ENCODE peak calls at places on chromosomes 4 and X, in four cellular contexts. One of them, this sample, is unnamed.

GRCh38 chrX:136251042-136251991 is at the start of gene MAP7D3:
- DNase-seq in K562: peak
- DNase-seq in GM12878: no peak
- DNase-seq in HepG2: no peak
- DNase-seq in this sample: peak

GRCh38 chrX:38699603-38700110 is 101.6 kb upstream of the MID1IP1 start:
- DNase-seq in K562: no peak
- DNase-seq in GM12878: no peak
- DNase-seq in HepG2: no peak
- DNase-seq in this sample: no peak

GRCh38 chr4:145177906-145178538 is 2.4 kb downstream of the OTUD4 start:
- DNase-seq in K562: no peak
- DNase-seq in GM12878: no peak
- DNase-seq in HepG2: peak
- DNase-seq in this sample: no peak

GRCh38 chrX:18709833-18710232 is 2.4 kb downstream of the PPEF1 start:
- DNase-seq in K562: no peak
- DNase-seq in GM12878: no peak
- DNase-seq in HepG2: no peak
- DNase-seq in this sample: no peak

GRCh38 chr4:137644201-137644600 is 111.9 kb upstream of the PCDH18 start:
- DNase-seq in K562: no peak
- DNase-seq in GM12878: no peak
- DNase-seq in HepG2: no peak
- DNase-seq in this sample: no peak

GRCh38 chr4:53695540-53696463 is 104.5 kb upstream of the LNX1 start:
- DNase-seq in K562: no peak
- DNase-seq in GM12878: peak
- DNase-seq in HepG2: no peak
- DNase-seq in this sample: no peak

GRCh38 chr4:162499478-162499877 is 335.7 kb upstream of the FSTL5 start:
- DNase-seq in K562: no peak
- DNase-seq in GM12878: no peak
- DNase-seq in HepG2: no peak
- DNase-seq in this sample: peak

GRCh38 chr4:38601244-38601915 is 62.6 kb upstream of the KLF3 start:
- DNase-seq in K562: no peak
- DNase-seq in GM12878: no peak
- DNase-seq in HepG2: peak
- DNase-seq in this sample: no peak

GRCh38 chr4:62398318-62398717 is 1198.2 kb downstream of the ADGRL3 start:
- DNase-seq in K562: no peak
- DNase-seq in GM12878: no peak
- DNase-seq in HepG2: no peak
- DNase-seq in this sample: no peak

GRCh38 chr4:82989567-82990429 is 20.8 kb downstream of the LIN54 start:
- DNase-seq in K562: no peak
- DNase-seq in GM12878: peak
- DNase-seq in HepG2: peak
- DNase-seq in this sample: no peak

GRCh38 chr4:153259679-153260078 is 55.4 kb downstream of the TRIM2 start:
- DNase-seq in K562: no peak
- DNase-seq in GM12878: no peak
- DNase-seq in HepG2: no peak
- DNase-seq in this sample: no peak

GRCh38 chr4:86892639-86892965 is 380 bp upstream of the C4orf36 start:
- DNase-seq in K562: no peak
- DNase-seq in GM12878: no peak
- DNase-seq in HepG2: no peak
- DNase-seq in this sample: no peak

GRCh38 chrX:23062359-23062758 is 62.6 kb downstream of the DDX53 start:
- DNase-seq in K562: no peak
- DNase-seq in GM12878: no peak
- DNase-seq in HepG2: no peak
- DNase-seq in this sample: no peak

GRCh38 chr4:169620846-169621228 is 459 bp downstream of the CLCN3 start:
- DNase-seq in K562: no peak
- DNase-seq in GM12878: no peak
- DNase-seq in HepG2: peak
- DNase-seq in this sample: peak

GRCh38 chrX:3145716-3146115 is 104.4 kb downstream of the ARSF start:
- DNase-seq in K562: no peak
- DNase-seq in GM12878: no peak
- DNase-seq in HepG2: no peak
- DNase-seq in this sample: no peak

GRCh38 chr4:53963786-53964185 is 100.6 kb downstream of the CHIC2 start:
- DNase-seq in K562: no peak
- DNase-seq in GM12878: no peak
- DNase-seq in HepG2: no peak
- DNase-seq in this sample: no peak

GRCh38 chr4:52925531-52925968 is 63.4 kb downstream of the RASL11B start:
- DNase-seq in K562: no peak
- DNase-seq in GM12878: no peak
- DNase-seq in HepG2: no peak
- DNase-seq in this sample: no peak

GRCh38 chrX:14496674-14497073 is 32.7 kb upstream of the GLRA2 start:
- DNase-seq in K562: no peak
- DNase-seq in GM12878: no peak
- DNase-seq in HepG2: no peak
- DNase-seq in this sample: no peak

GRCh38 chr4:94974773-94975172 is 217.0 kb downstream of the BMPR1B start:
- DNase-seq in K562: no peak
- DNase-seq in GM12878: no peak
- DNase-seq in HepG2: no peak
- DNase-seq in this sample: no peak

GRCh38 chr4:102614801-102615200 is 113.6 kb downstream of the NFKB1 start:
- DNase-seq in K562: no peak
- DNase-seq in GM12878: no peak
- DNase-seq in HepG2: no peak
- DNase-seq in this sample: no peak

GRCh38 chr4:79429113-79430034 is 21.3 kb upstream of the GK2 start:
- DNase-seq in K562: no peak
- DNase-seq in GM12878: no peak
- DNase-seq in HepG2: no peak
- DNase-seq in this sample: no peak

GRCh38 chrX:108362026-108362425 is 76.2 kb downstream of the COL4A6 start:
- DNase-seq in K562: no peak
- DNase-seq in GM12878: no peak
- DNase-seq in HepG2: peak
- DNase-seq in this sample: no peak

GRCh38 chr4:158315706-158316105 is 105.4 kb downstream of the TMEM144 start:
- DNase-seq in K562: no peak
- DNase-seq in GM12878: no peak
- DNase-seq in HepG2: no peak
- DNase-seq in this sample: no peak

GRCh38 chr4:113673450-113673849 is 88.1 kb downstream of the CAMK2D start:
- DNase-seq in K562: no peak
- DNase-seq in GM12878: no peak
- DNase-seq in HepG2: no peak
- DNase-seq in this sample: no peak

GRCh38 chrX:129565046-129565649 is 25.1 kb downstream of the OCRL start:
- DNase-seq in K562: no peak
- DNase-seq in GM12878: no peak
- DNase-seq in HepG2: no peak
- DNase-seq in this sample: no peak

GRCh38 chr4:179465131-179465797 is 2023.0 kb upstream of the AGA start:
- DNase-seq in K562: no peak
- DNase-seq in GM12878: no peak
- DNase-seq in HepG2: no peak
- DNase-seq in this sample: no peak

GRCh38 chr4:65416875-65417274 is 253.4 kb downstream of the EPHA5 start:
- DNase-seq in K562: no peak
- DNase-seq in GM12878: no peak
- DNase-seq in HepG2: no peak
- DNase-seq in this sample: no peak

GRCh38 chr4:185793716-185794115 is 18.3 kb downstream of the SORBS2 start:
- DNase-seq in K562: no peak
- DNase-seq in GM12878: no peak
- DNase-seq in HepG2: no peak
- DNase-seq in this sample: no peak

GRCh38 chr4:8534129-8534528 is 46.1 kb upstream of the GPR78 start:
- DNase-seq in K562: no peak
- DNase-seq in GM12878: peak
- DNase-seq in HepG2: no peak
- DNase-seq in this sample: no peak

GRCh38 chr4:14943749-14944148 is 58.5 kb upstream of the CPEB2 start:
- DNase-seq in K562: no peak
- DNase-seq in GM12878: no peak
- DNase-seq in HepG2: no peak
- DNase-seq in this sample: no peak
- H3K9ac ChIP-seq in K562: no peak
- H3K9ac ChIP-seq in GM12878: no peak
- H3K9ac ChIP-seq in HepG2: no peak
- H3K9ac ChIP-seq in this sample: no peak

GRCh38 chr4:168524006-168524405 is 27.2 kb downstream of the PALLD start:
- DNase-seq in K562: no peak
- DNase-seq in GM12878: no peak
- DNase-seq in HepG2: no peak
- DNase-seq in this sample: no peak
- TF ChIP-seq POLR2AphosphoS5 in K562: no peak
- TF ChIP-seq POLR2AphosphoS5 in GM12878: no peak
- TF ChIP-seq POLR2AphosphoS5 in HepG2: no peak
- TF ChIP-seq POLR2AphosphoS5 in this sample: no peak

GRCh38 chr4:165006886-165007285 is 24.9 kb upstream of the TRIM60 start:
- DNase-seq in K562: no peak
- DNase-seq in GM12878: no peak
- DNase-seq in HepG2: no peak
- DNase-seq in this sample: no peak
- TF ChIP-seq FOXM1 in K562: no peak
- TF ChIP-seq FOXM1 in GM12878: no peak
- TF ChIP-seq FOXM1 in HepG2: no peak
- TF ChIP-seq FOXM1 in this sample: no peak

GRCh38 chrX:71256051-71256450 is 2.1 kb upstream of the ZMYM3 start:
- DNase-seq in K562: no peak
- DNase-seq in GM12878: no peak
- DNase-seq in HepG2: no peak
- DNase-seq in this sample: no peak
- H3K9ac ChIP-seq in K562: no peak
- H3K9ac ChIP-seq in GM12878: no peak
- H3K9ac ChIP-seq in HepG2: no peak
- H3K9ac ChIP-seq in this sample: no peak

This sample was measured in SK-N-SH.